ENCODE peak calls at places on chromosomes 7 and 10, in six cellular contexts. R is aorta, K is H9, T is RWPE2, D is breast epithelium, G is PC-3. A is an unnamed sample.

GRCh38 chr10:13712799-13713581 is 126.2 kb downstream of the PRPF18 start:
- DNase-seq in R (peak; percentile 91), K (no peak), T (peak; percentile 78), D (no peak), G (peak; percentile 65), A (peak; percentile 88)

GRCh38 chr7:7956531-7957221 is 11.9 kb upstream of the GLCCI1 start:
- DNase-seq in R (no peak), K (no peak), T (no peak), D (no peak), G (peak; percentile 73), A (no peak)

GRCh38 chr10:70212879-70213278 is 20.4 kb downstream of the PPA1 start:
- DNase-seq in R (no peak), K (no peak), T (no peak), D (no peak), G (no peak), A (no peak)

GRCh38 chr7:64946772-64947171 is 43.7 kb downstream of the ZNF273 start:
- DNase-seq in R (no peak), K (peak; percentile 69), T (no peak), D (no peak), G (peak; percentile 8), A (no peak)

GRCh38 chr7:23062452-23062851 is 43.1 kb upstream of the KLHL7 start:
- DNase-seq in R (no peak), K (no peak), T (no peak), D (no peak), G (peak; percentile 30), A (no peak)

GRCh38 chr10:110827872-110828271 is 43.9 kb upstream of the PDCD4 start:
- DNase-seq in R (no peak), K (no peak), T (no peak), D (no peak), G (no peak), A (no peak)

GRCh38 chr10:43120948-43121290 is 17.3 kb upstream of the CSGALNACT2 start:
- DNase-seq in R (peak; percentile 80), K (no peak), T (no peak), D (no peak), G (no peak), A (peak; percentile 50)

GRCh38 chr7:70000747-70001348 is 402.6 kb downstream of the AUTS2 start:
- DNase-seq in R (no peak), K (no peak), T (no peak), D (no peak), G (no peak), A (no peak)

GRCh38 chr10:106551501-106551900 is 613.0 kb downstream of the SORCS1 start:
- DNase-seq in R (no peak), K (no peak), T (no peak), D (no peak), G (no peak), A (no peak)

GRCh38 chr10:5413012-5413938 is 918 bp downstream of the NET1 start:
- DNase-seq in R (no peak), K (peak; percentile 28), T (peak; percentile 24), D (no peak), G (peak; percentile 20), A (no peak)

GRCh38 chr7:124275411-124275810 is 242.5 kb upstream of the TMEM229A start:
- DNase-seq in R (no peak), K (no peak), T (no peak), D (no peak), G (no peak), A (no peak)

GRCh38 chr7:130430841-130431713 is 9.7 kb downstream of the CEP41 start:
- DNase-seq in R (no peak), K (no peak), T (no peak), D (no peak), G (no peak), A (no peak)

GRCh38 chr10:75211007-75211735 is 575 bp downstream of the VDAC2 start:
- DNase-seq in R (no peak), K (no peak), T (no peak), D (no peak), G (peak; percentile 73), A (no peak)

GRCh38 chr7:114703677-114704076 is 218.2 kb upstream of the MDFIC start:
- DNase-seq in R (no peak), K (no peak), T (no peak), D (no peak), G (peak; percentile 25), A (peak; percentile 13)

GRCh38 chr7:16846611-16847165 is 35.1 kb downstream of the AGR3 start:
- DNase-seq in R (no peak), K (no peak), T (no peak), D (no peak), G (peak; percentile 50), A (no peak)

GRCh38 chr10:101354584-101355070 is 662 bp downstream of the BTRC start:
- DNase-seq in R (no peak), K (no peak), T (no peak), D (no peak), G (peak; percentile 19), A (no peak)

GRCh38 chr10:18221123-18221522 is 80.9 kb downstream of the CACNB2 start:
- DNase-seq in R (no peak), K (no peak), T (no peak), D (no peak), G (no peak), A (no peak)

GRCh38 chr10:21494221-21495001 is 31.1 kb downstream of the SKIDA1 start:
- DNase-seq in R (no peak), K (peak; percentile 47), T (no peak), D (no peak), G (no peak), A (peak; percentile 45)

GRCh38 chr7:69184339-69184738 is 413.9 kb upstream of the AUTS2 start:
- DNase-seq in R (no peak), K (no peak), T (no peak), D (no peak), G (no peak), A (no peak)

GRCh38 chr10:50431791-50432190 is 180.5 kb upstream of the ASAH2 start:
- DNase-seq in R (peak; percentile 52), K (no peak), T (no peak), D (no peak), G (no peak), A (no peak)

GRCh38 chr7:102239206-102239820 is 47.4 kb upstream of the SH2B2 start:
- DNase-seq in R (no peak), K (no peak), T (no peak), D (no peak), G (no peak), A (no peak)

GRCh38 chr7:107150375-107151073 is 18.3 kb upstream of the HBP1 start:
- DNase-seq in R (peak; percentile 73), K (no peak), T (no peak), D (peak; percentile 79), G (peak; percentile 74), A (peak; percentile 73)

GRCh38 chr10:119517235-119518141 is 25.0 kb downstream of the RGS10 start:
- DNase-seq in R (peak; percentile 82), K (no peak), T (no peak), D (no peak), G (peak; percentile 23), A (no peak)

GRCh38 chr7:70356324-70356797 is 758.1 kb downstream of the AUTS2 start:
- DNase-seq in R (no peak), K (no peak), T (no peak), D (no peak), G (no peak), A (no peak)

GRCh38 chr7:115937960-115938359 is 92.6 kb downstream of the TFEC start:
- DNase-seq in R (no peak), K (no peak), T (no peak), D (no peak), G (no peak), A (no peak)

DNA sequence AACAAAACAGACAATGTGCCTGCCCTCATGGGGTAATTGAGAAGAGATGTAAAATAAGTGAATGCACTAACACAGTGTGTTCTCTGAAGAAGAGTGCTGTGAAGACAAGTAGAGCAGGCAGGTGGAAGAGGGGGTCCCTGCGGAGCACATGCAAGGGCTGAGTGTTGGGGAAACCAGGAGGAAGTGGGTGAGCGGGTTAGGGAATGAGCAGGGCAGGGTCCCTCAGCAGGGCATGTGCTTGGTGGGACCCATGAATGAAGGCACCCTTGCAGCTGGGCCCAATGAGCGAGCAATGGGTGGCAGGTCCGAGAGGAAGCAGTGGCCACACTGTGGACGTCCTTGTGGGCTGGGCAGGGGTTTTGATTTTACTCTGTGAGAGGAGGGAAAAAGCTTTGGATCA is 376.6 kb upstream of the COBL start:
- DNase-seq in R (no peak), K (no peak), T (no peak), D (no peak), G (no peak), A (no peak)
- H3K9me3 ChIP-seq in R (no peaks in the 10 kb centered on the region), K (no peaks in the 10 kb centered on the region), T (no peaks in the 10 kb centered on the region), D (no peaks in the 10 kb centered on the region), G (no peaks in the 10 kb centered on the region), A (no peaks in the 10 kb centered on the region)

DNA sequence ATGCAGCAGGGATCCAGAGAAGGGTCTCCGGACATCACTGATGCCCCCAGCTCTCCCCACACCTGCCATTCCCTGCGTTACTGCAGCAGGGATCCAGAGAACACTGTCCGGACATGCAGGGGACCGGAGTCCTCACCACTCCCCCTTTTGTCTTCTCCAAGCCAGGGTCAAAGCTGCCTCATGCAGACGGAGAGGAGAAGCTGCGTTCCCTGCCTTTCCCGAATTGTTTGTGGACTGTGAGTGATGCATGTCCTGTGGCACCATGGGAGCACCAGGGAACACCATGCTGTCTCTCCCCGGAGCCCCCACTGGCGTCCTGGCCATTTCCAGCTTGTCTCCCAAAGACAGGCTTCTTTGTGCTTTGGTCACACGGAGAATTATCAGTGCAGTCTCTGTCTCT is 599.7 kb downstream of the PTPRN2 start:
- DNase-seq in R (no peak), K (no peak), T (no peak), D (no peak), G (no peak), A (no peak)
- H3K9me3 ChIP-seq in R (no peaks in the 10 kb centered on the region), K (no peaks in the 10 kb centered on the region), T (peaks cover 2% of the 10 kb centered on the region), D (no peaks in the 10 kb centered on the region), G (no peaks in the 10 kb centered on the region), A (no peaks in the 10 kb centered on the region)

GRCh38 chr7:94561841-94562514 is 52.4 kb downstream of the CASD1 start:
- DNase-seq in R (no peak), K (no peak), T (no peak), D (no peak), G (peak; percentile 28), A (no peak)

GRCh38 chr7:94559972-94560371 is 50.4 kb downstream of the CASD1 start:
- DNase-seq in R (no peak), K (no peak), T (no peak), D (no peak), G (no peak), A (no peak)

GRCh38 chr7:94562525-94562924 is 52.9 kb downstream of the CASD1 start:
- DNase-seq in R (no peak), K (no peak), T (no peak), D (no peak), G (no peak), A (no peak)

GRCh38 chr7:94567396-94567795 is 57.8 kb downstream of the CASD1 start:
- DNase-seq in R (no peak), K (no peak), T (no peak), D (no peak), G (no peak), A (no peak)

GRCh38 chr7:94565247-94565894 is 55.8 kb downstream of the CASD1 start:
- DNase-seq in R (no peak), K (no peak), T (no peak), D (no peak), G (no peak), A (no peak)
- H3K9me3 ChIP-seq in R (no peaks in the 10 kb centered on the region), K (no peaks in the 10 kb centered on the region), T (no peaks in the 10 kb centered on the region), D (no peaks in the 10 kb centered on the region), G (no peaks in the 10 kb centered on the region), A (no peaks in the 10 kb centered on the region)

DNA sequence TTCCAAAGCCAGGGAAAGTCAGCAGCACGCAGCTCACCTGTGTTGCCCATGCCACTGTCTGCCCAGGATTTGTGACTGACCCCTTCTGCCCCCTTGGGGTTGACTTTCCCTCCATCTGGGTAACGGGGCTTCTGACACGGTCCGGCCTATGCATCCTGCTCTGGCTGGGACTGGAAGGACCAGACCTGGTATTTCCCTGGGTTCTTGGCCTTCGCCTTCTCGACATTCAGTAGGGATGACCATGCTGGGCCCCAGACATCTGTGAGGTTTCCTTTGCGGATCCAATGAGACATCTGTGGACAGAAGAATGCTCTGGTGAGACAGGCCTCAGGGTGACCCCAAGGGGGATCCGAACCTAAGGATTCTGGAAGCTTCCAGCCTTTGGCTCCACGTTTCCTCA is 34.2 kb upstream of the ZNF716 start:
- DNase-seq in R (no peak), K (no peak), T (no peak), D (no peak), G (no peak), A (no peak)
- H3K9me3 ChIP-seq in R (no peaks in the 10 kb centered on the region), K (peaks cover 73% of the 10 kb centered on the region), T (peaks cover 6% of the 10 kb centered on the region), D (peaks cover 57% of the 10 kb centered on the region), G (peaks cover 5% of the 10 kb centered on the region), A (no peaks in the 10 kb centered on the region)